ENCODE peak calls at places on chromosome 21, in nine cellular contexts. J is HepG2; U is cerebellar cortex; R is EL; A is effector memory CD8-positive, alpha-beta T cell; C is tibial artery; M is HT-29; N is OCI-LY7; O is HEK293T. D is an unnamed sample.
A peak's percentile ranks its signal among the peaks of the same experiment; 100 is the strongest.

GRCh38 chr21:29077651-29078090 is 4.2 kb upstream of the CCT8 start:
- DNase-seq in R (peak; percentile 66), J (no peak), N (peak; percentile 59), U (peak; percentile 57), C (no peak), O (no peak), A (no peak), M (peak; percentile 66), D (peak; percentile 68)

GRCh38 chr21:35705237-35705887 is 355.0 kb downstream of the SETD4 start:
- DNase-seq in A (no peak), N (no peak), U (no peak), C (no peak), R (no peak), J (no peak), M (no peak), O (no peak), D (no peak)

GRCh38 chr21:46211786-46212720 is 16.5 kb downstream of the LSS start:
- DNase-seq in N (no peak), R (no peak), A (no peak), O (no peak), C (peak; percentile 58), M (no peak), U (no peak), J (no peak), D (no peak)

GRCh38 chr21:45280969-45281368 is 6.7 kb downstream of the POFUT2 start:
- DNase-seq in U (no peak), O (no peak), N (no peak), A (no peak), C (no peak), J (no peak), R (no peak), M (no peak), D (no peak)

GRCh38 chr21:42636535-42636914 is 16.9 kb upstream of the PDE9A start:
- DNase-seq in A (no peak), C (no peak), N (no peak), R (peak; percentile 30), M (no peak), U (no peak), J (no peak), O (no peak), D (peak; percentile 73)

GRCh38 chr21:44931137-44931500 is 8.7 kb upstream of the SLX9 start:
- DNase-seq in R (peak; percentile 37), C (peak; percentile 67), U (no peak), J (no peak), A (no peak), O (no peak), N (peak; percentile 93), M (no peak), D (peak; percentile 57)

GRCh38 chr21:15224346-15225086 is 159.7 kb upstream of the NRIP1 start:
- DNase-seq in C (no peak), N (no peak), R (peak; percentile 87), O (no peak), J (no peak), M (no peak), U (no peak), A (no peak), D (peak; percentile 94)

GRCh38 chr21:31117046-31117916 is 79.0 kb upstream of the KRTAP19-8 start:
- DNase-seq in R (peak; percentile 71), M (no peak), O (no peak), J (no peak), U (no peak), A (no peak), C (no peak), N (no peak), D (peak; percentile 82)

GRCh38 chr21:35988396-35989140 is 71.8 kb downstream of the SETD4 start:
- DNase-seq in J (no peak), U (no peak), A (no peak), O (no peak), N (no peak), R (no peak), C (no peak), M (no peak), D (no peak)

GRCh38 chr21:44540741-44541288 is 820 bp upstream of the KRTAP10-1 start:
- DNase-seq in M (no peak), J (no peak), A (no peak), C (no peak), R (no peak), O (no peak), N (no peak), U (no peak), D (no peak)

GRCh38 chr21:16358784-16359183 is 629.0 kb downstream of the USP25 start:
- DNase-seq in U (no peak), C (no peak), R (no peak), N (no peak), A (no peak), J (no peak), M (no peak), O (no peak), D (no peak)

GRCh38 chr21:46323227-46323709 is 402 bp downstream of the C21orf58 start:
- DNase-seq in A (no peak), M (peak; percentile 11), C (no peak), R (no peak), U (no peak), N (peak; percentile 58), J (no peak), O (peak; percentile 16), D (peak; percentile 23)

GRCh38 chr21:15566692-15567091 is 163.1 kb upstream of the USP25 start:
- DNase-seq in C (no peak), R (no peak), O (no peak), N (no peak), M (no peak), U (no peak), J (no peak), A (no peak), D (no peak)

GRCh38 chr21:33219961-33220360 is 9.8 kb upstream of the IFNAR2 start:
- DNase-seq in M (no peak), C (no peak), O (no peak), A (no peak), R (no peak), N (no peak), U (no peak), J (no peak), D (no peak)

GRCh38 chr21:31310750-31311149 is 33.3 kb downstream of the TIAM1 start:
- DNase-seq in O (no peak), U (no peak), J (no peak), A (no peak), M (no peak), N (no peak), R (no peak), C (no peak), D (peak; percentile 44)

GRCh38 chr21:38340131-38340530 is 83.3 kb downstream of the KCNJ15 start:
- DNase-seq in O (no peak), C (peak; percentile 58), M (no peak), J (no peak), N (no peak), R (no peak), A (no peak), U (no peak), D (no peak)

GRCh38 chr21:39082656-39083376 is 100.4 kb downstream of the PSMG1 start:
- DNase-seq in C (no peak), N (peak; percentile 48), R (no peak), O (no peak), J (peak; percentile 64), M (peak; percentile 78), A (no peak), U (no peak), D (no peak)

GRCh38 chr21:17612023-17612564 is 607 bp downstream of the BTG3 start:
- DNase-seq in U (peak; percentile 16), N (peak; percentile 41), J (no peak), O (no peak), C (peak; percentile 69), R (peak; percentile 44), M (peak; percentile 40), A (peak; percentile 3), D (peak; percentile 60)

GRCh38 chr21:45508607-45509565 is 33.4 kb downstream of the SLC19A1 start:
- DNase-seq in U (no peak), N (no peak), R (no peak), M (no peak), A (no peak), C (peak; percentile 64), O (no peak), J (peak; percentile 20), D (no peak)

GRCh38 chr21:38880578-38880966 is 74.8 kb downstream of the ETS2 start:
- DNase-seq in O (no peak), R (no peak), C (no peak), J (no peak), M (no peak), A (no peak), U (no peak), N (no peak), D (no peak)

GRCh38 chr21:42599962-42600361 is 53.5 kb upstream of the PDE9A start:
- DNase-seq in O (no peak), C (no peak), A (no peak), U (no peak), J (no peak), M (no peak), R (no peak), N (no peak), D (no peak)

GRCh38 chr21:28235169-28235892 is 757.3 kb downstream of the LTN1 start:
- DNase-seq in A (no peak), C (peak; percentile 66), M (no peak), J (no peak), U (peak; percentile 5), R (peak; percentile 19), O (no peak), N (no peak), D (peak; percentile 35)

GRCh38 chr21:33393348-33393747 is 9.9 kb upstream of the IFNGR2 start:
- DNase-seq in A (no peak), O (no peak), M (no peak), N (no peak), R (no peak), J (no peak), U (no peak), C (no peak), D (no peak)

GRCh38 chr21:40587786-40588353 is 259.1 kb downstream of the DSCAM start:
- DNase-seq in N (no peak), U (no peak), R (no peak), A (no peak), J (no peak), C (no peak), O (no peak), M (no peak), D (no peak)

GRCh38 chr21:46425566-46425965 is 33.1 kb upstream of the DIP2A start:
- DNase-seq in M (no peak), C (no peak), U (no peak), R (no peak), N (no peak), J (no peak), O (no peak), A (peak; percentile 80), D (no peak)

D was measured in choroid plexus epithelial cell.